ENCODE peak calls at places on chromosomes 6 and 20, in five cellular contexts. One of them, this sample, is unnamed.
A peak's percentile ranks its signal among the peaks of the same experiment; 100 is the strongest.

GRCh38 chr6:26258199-26258977 is 106.6 kb upstream of the BTN3A2 start:
- DNase-seq in foreskin fibroblast: no peak
- DNase-seq in NT2/D1: no peak
- DNase-seq in fibroblast of lung: no peak
- DNase-seq in astrocyte of the spinal cord: no peak
- DNase-seq in this sample: no peak

GRCh38 chr6:149140137-149140909 is 177.2 kb upstream of the TAB2 start:
- DNase-seq in foreskin fibroblast: no peak
- DNase-seq in astrocyte of the spinal cord: no peak
- DNase-seq in NT2/D1: no peak
- DNase-seq in fibroblast of lung: no peak
- DNase-seq in this sample: no peak

GRCh38 chr6:113989675-113990074 is 18.7 kb upstream of the HDAC2 start:
- DNase-seq in fibroblast of lung: peak; percentile 53
- DNase-seq in NT2/D1: no peak
- DNase-seq in foreskin fibroblast: no peak
- DNase-seq in astrocyte of the spinal cord: no peak
- DNase-seq in this sample: no peak

GRCh38 chr20:15834857-15835256 is 738.4 kb downstream of the KIF16B start:
- DNase-seq in astrocyte of the spinal cord: no peak
- DNase-seq in fibroblast of lung: no peak
- DNase-seq in foreskin fibroblast: no peak
- DNase-seq in NT2/D1: no peak
- DNase-seq in this sample: no peak

GRCh38 chr6:18388942-18389341 is 1.8 kb downstream of the RNF144B start:
- DNase-seq in foreskin fibroblast: peak; percentile 83
- DNase-seq in NT2/D1: no peak
- DNase-seq in astrocyte of the spinal cord: peak; percentile 83
- DNase-seq in fibroblast of lung: peak; percentile 89
- DNase-seq in this sample: no peak

GRCh38 chr6:71473908-71474307 is 185.3 kb downstream of the OGFRL1 start:
- DNase-seq in fibroblast of lung: peak; percentile 97
- DNase-seq in astrocyte of the spinal cord: peak; percentile 93
- DNase-seq in foreskin fibroblast: peak; percentile 95
- DNase-seq in NT2/D1: no peak
- DNase-seq in this sample: no peak

GRCh38 chr20:29410805-29411457 is 1846.5 kb upstream of the DEFB115 start:
- DNase-seq in NT2/D1: no peak
- DNase-seq in astrocyte of the spinal cord: no peak
- DNase-seq in foreskin fibroblast: no peak
- DNase-seq in fibroblast of lung: no peak
- DNase-seq in this sample: no peak

GRCh38 chr20:34111057-34111711 is 859 bp downstream of the EIF2S2 start:
- DNase-seq in foreskin fibroblast: peak; percentile 74
- DNase-seq in fibroblast of lung: peak; percentile 74
- DNase-seq in astrocyte of the spinal cord: peak; percentile 52
- DNase-seq in NT2/D1: no peak
- DNase-seq in this sample: no peak

GRCh38 chr6:14326774-14327173 is 209.2 kb downstream of the CD83 start:
- DNase-seq in NT2/D1: no peak
- DNase-seq in fibroblast of lung: no peak
- DNase-seq in astrocyte of the spinal cord: no peak
- DNase-seq in foreskin fibroblast: no peak
- DNase-seq in this sample: no peak

GRCh38 chr6:3878048-3878666 is 29.0 kb downstream of the FAM50B start:
- DNase-seq in foreskin fibroblast: no peak
- DNase-seq in astrocyte of the spinal cord: no peak
- DNase-seq in fibroblast of lung: no peak
- DNase-seq in NT2/D1: no peak
- DNase-seq in this sample: no peak

GRCh38 chr20:48153523-48153922 is 368.2 kb upstream of the SULF2 start:
- DNase-seq in foreskin fibroblast: no peak
- DNase-seq in NT2/D1: no peak
- DNase-seq in fibroblast of lung: peak; percentile 59
- DNase-seq in astrocyte of the spinal cord: no peak
- DNase-seq in this sample: peak; percentile 92

This sample was measured in DMS153.